ENCODE peak calls at places on chromosomes 13 and 19, in four cellular contexts. S is SK-N-SH, H is GM23248, B is MM.1S. T is an unnamed sample.

GRCh38 chr19:2507109-2507508 is 31.2 kb downstream of the GADD45B start:
- DNase-seq in H (peak), B (no peak), S (no peak), T (peak)

GRCh38 chr19:18091217-18091608 is 4.5 kb upstream of the IL12RB1 start:
- DNase-seq in B (no peak), S (no peak), H (no peak), T (no peak)

GRCh38 chr13:48571121-48571901 is 38.4 kb upstream of the RCBTB2 start:
- DNase-seq in S (no peak), H (peak), B (no peak), T (no peak)

GRCh38 chr13:83183439-83184149 is 698.7 kb downstream of the SLITRK1 start:
- DNase-seq in B (no peak), H (no peak), S (no peak), T (no peak)

GRCh38 chr13:63910406-63910957 is 2494.8 kb upstream of the PCDH20 start:
- DNase-seq in H (no peak), B (no peak), S (no peak), T (no peak)

GRCh38 chr19:39731685-39732084 is 6.1 kb downstream of the CLC start:
- DNase-seq in H (no peak), S (no peak), B (no peak), T (no peak)

GRCh38 chr19:33376931-33377557 is 3.5 kb downstream of the CEBPG start:
- DNase-seq in H (no peak), S (no peak), B (no peak), T (peak)

GRCh38 chr19:51311388-51312257 is at the start of gene IGLON5:
- DNase-seq in H (no peak), B (no peak), S (peak), T (no peak)

GRCh38 chr19:8401981-8402411 is 11.1 kb upstream of the MARCHF2 start:
- DNase-seq in B (no peak), S (no peak), H (no peak), T (no peak)
- H3K4me3 ChIP-seq in B (no peak), S (no peak), H (no peak), T (no peak)

GRCh38 chr19:37991176-37991835 is 84.3 kb downstream of the SIPA1L3 start:
- DNase-seq in B (no peak), S (no peak), H (no peak), T (no peak)
- TF ChIP-seq EZH2phosphoT487 in B (no peak), S (no peak), H (no peak), T (no peak)

GRCh38 chr19:3683866-3684816 is 16.1 kb downstream of the PIP5K1C start:
- DNase-seq in S (no peak), B (no peak), H (no peak), T (no peak)
- H3K4me3 ChIP-seq in S (no peak), B (no peak), H (no peak), T (no peak)

DNA sequence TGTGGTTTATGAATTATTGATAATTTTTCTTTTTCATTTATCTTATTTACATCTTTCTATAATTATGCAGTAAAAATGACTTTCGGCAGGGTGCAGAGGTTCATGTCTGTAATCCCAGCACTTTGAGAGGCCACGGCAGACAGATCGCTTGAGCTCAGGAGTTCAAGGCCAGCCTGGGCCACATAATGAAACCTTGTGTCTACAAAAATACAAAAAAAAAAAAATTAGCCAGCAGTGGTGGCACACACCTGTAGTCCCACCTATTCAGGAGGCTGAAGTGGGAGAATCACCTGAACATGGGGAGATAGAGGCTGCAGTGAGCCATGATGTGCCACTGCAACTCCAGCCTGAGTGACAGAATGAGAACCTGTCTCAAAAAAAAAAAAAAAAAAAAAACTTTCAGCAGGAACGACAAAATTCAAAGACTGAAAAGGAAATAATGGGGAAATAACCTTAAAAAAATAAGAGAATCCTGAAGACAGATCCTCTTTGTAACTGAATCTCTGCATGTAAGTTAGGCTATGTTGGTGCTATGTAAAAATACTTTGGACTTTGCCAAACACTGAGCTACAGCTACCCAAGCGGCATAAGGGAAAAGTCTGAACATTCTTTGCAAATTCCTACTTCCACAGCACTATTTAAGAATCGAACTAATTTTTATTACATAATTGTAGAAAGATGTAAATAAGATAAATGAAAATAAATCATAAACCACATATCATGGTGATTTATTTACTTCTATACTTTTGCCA is 36.7 kb upstream of the WDFY2 start:
- DNase-seq in B (no peak), S (no peak), H (no peak), T (no peak)
- TF ChIP-seq EZH2phosphoT487 in B (no peak), S (no peak), H (no peak), T (no peak)

T was measured in PC-3.